ENCODE peak calls at places on chromosomes 3 and 15, in ten cellular contexts. One of them, this sample, is unnamed.

GRCh38 chr15:58558777-58559176 is 127.0 kb downstream of the LIPC start:
- DNase-seq in neural crest cell: no peak
- DNase-seq in cardiac septum: no peak
- DNase-seq in KBM-7: no peak
- DNase-seq in T1000: no peak
- DNase-seq in progenitor cell of endocrine pancreas: no peak
- DNase-seq in nephron progenitor cell: no peak
- DNase-seq in fibroblast of gingiva: peak
- DNase-seq in heart right ventricle: no peak
- DNase-seq in sigmoid colon: no peak
- DNase-seq in this sample: no peak

GRCh38 chr3:12440927-12441326 is 43.4 kb upstream of the TSEN2 start:
- DNase-seq in neural crest cell: no peak
- DNase-seq in cardiac septum: no peak
- DNase-seq in KBM-7: no peak
- DNase-seq in T1000: no peak
- DNase-seq in progenitor cell of endocrine pancreas: no peak
- DNase-seq in nephron progenitor cell: no peak
- DNase-seq in fibroblast of gingiva: peak
- DNase-seq in heart right ventricle: peak
- DNase-seq in sigmoid colon: peak
- DNase-seq in this sample: no peak

GRCh38 chr3:174397848-174398247 is 461.3 kb upstream of the NAALADL2 start:
- DNase-seq in neural crest cell: no peak
- DNase-seq in cardiac septum: no peak
- DNase-seq in KBM-7: peak
- DNase-seq in T1000: no peak
- DNase-seq in progenitor cell of endocrine pancreas: no peak
- DNase-seq in nephron progenitor cell: no peak
- DNase-seq in fibroblast of gingiva: peak
- DNase-seq in heart right ventricle: no peak
- DNase-seq in sigmoid colon: no peak
- DNase-seq in this sample: peak

GRCh38 chr3:32817561-32818430 is at the start of gene TRIM71:
- DNase-seq in neural crest cell: no peak
- DNase-seq in cardiac septum: no peak
- DNase-seq in KBM-7: peak
- DNase-seq in T1000: no peak
- DNase-seq in progenitor cell of endocrine pancreas: no peak
- DNase-seq in nephron progenitor cell: peak
- DNase-seq in fibroblast of gingiva: no peak
- DNase-seq in heart right ventricle: no peak
- DNase-seq in sigmoid colon: no peak
- DNase-seq in this sample: no peak

GRCh38 chr3:55160241-55160877 is 232.5 kb upstream of the LRTM1 start:
- DNase-seq in neural crest cell: no peak
- DNase-seq in cardiac septum: peak
- DNase-seq in KBM-7: peak
- DNase-seq in T1000: peak
- DNase-seq in progenitor cell of endocrine pancreas: no peak
- DNase-seq in nephron progenitor cell: peak
- DNase-seq in fibroblast of gingiva: peak
- DNase-seq in heart right ventricle: peak
- DNase-seq in sigmoid colon: no peak
- DNase-seq in this sample: no peak

GRCh38 chr15:64004582-64004981 is 41.7 kb downstream of the DAPK2 start:
- DNase-seq in neural crest cell: no peak
- DNase-seq in cardiac septum: no peak
- DNase-seq in KBM-7: no peak
- DNase-seq in T1000: no peak
- DNase-seq in progenitor cell of endocrine pancreas: no peak
- DNase-seq in nephron progenitor cell: no peak
- DNase-seq in fibroblast of gingiva: no peak
- DNase-seq in heart right ventricle: no peak
- DNase-seq in sigmoid colon: no peak
- DNase-seq in this sample: no peak

GRCh38 chr15:38538328-38539007 is 26.1 kb downstream of the RASGRP1 start:
- DNase-seq in neural crest cell: no peak
- DNase-seq in cardiac septum: no peak
- DNase-seq in KBM-7: no peak
- DNase-seq in T1000: no peak
- DNase-seq in progenitor cell of endocrine pancreas: no peak
- DNase-seq in nephron progenitor cell: no peak
- DNase-seq in fibroblast of gingiva: no peak
- DNase-seq in heart right ventricle: no peak
- DNase-seq in sigmoid colon: no peak
- DNase-seq in this sample: no peak

GRCh38 chr3:134880431-134880830 is 85.4 kb downstream of the EPHB1 start:
- DNase-seq in neural crest cell: no peak
- DNase-seq in cardiac septum: peak
- DNase-seq in KBM-7: no peak
- DNase-seq in T1000: no peak
- DNase-seq in progenitor cell of endocrine pancreas: no peak
- DNase-seq in nephron progenitor cell: no peak
- DNase-seq in fibroblast of gingiva: no peak
- DNase-seq in heart right ventricle: no peak
- DNase-seq in sigmoid colon: no peak
- DNase-seq in this sample: no peak

GRCh38 chr3:155555479-155556065 is 189.3 kb downstream of the PLCH1 start:
- DNase-seq in neural crest cell: no peak
- DNase-seq in cardiac septum: no peak
- DNase-seq in KBM-7: no peak
- DNase-seq in T1000: no peak
- DNase-seq in progenitor cell of endocrine pancreas: no peak
- DNase-seq in nephron progenitor cell: no peak
- DNase-seq in fibroblast of gingiva: no peak
- DNase-seq in heart right ventricle: no peak
- DNase-seq in sigmoid colon: no peak
- DNase-seq in this sample: no peak

GRCh38 chr15:68232937-68233336 is 3.4 kb upstream of the CLN6 start:
- DNase-seq in neural crest cell: no peak
- DNase-seq in cardiac septum: peak
- DNase-seq in KBM-7: peak
- DNase-seq in T1000: no peak
- DNase-seq in progenitor cell of endocrine pancreas: no peak
- DNase-seq in nephron progenitor cell: no peak
- DNase-seq in fibroblast of gingiva: no peak
- DNase-seq in heart right ventricle: no peak
- DNase-seq in sigmoid colon: no peak
- DNase-seq in this sample: no peak

GRCh38 chr3:89635137-89635536 is 527.7 kb downstream of the EPHA3 start:
- DNase-seq in neural crest cell: no peak
- DNase-seq in cardiac septum: no peak
- DNase-seq in KBM-7: no peak
- DNase-seq in T1000: no peak
- DNase-seq in progenitor cell of endocrine pancreas: no peak
- DNase-seq in nephron progenitor cell: no peak
- DNase-seq in fibroblast of gingiva: no peak
- DNase-seq in heart right ventricle: no peak
- DNase-seq in sigmoid colon: no peak
- DNase-seq in this sample: no peak

GRCh38 chr3:48664929-48665328 is 2.2 kb upstream of the CELSR3 start:
- DNase-seq in neural crest cell: no peak
- DNase-seq in cardiac septum: no peak
- DNase-seq in KBM-7: no peak
- DNase-seq in T1000: no peak
- DNase-seq in progenitor cell of endocrine pancreas: no peak
- DNase-seq in nephron progenitor cell: no peak
- DNase-seq in fibroblast of gingiva: no peak
- DNase-seq in heart right ventricle: no peak
- DNase-seq in sigmoid colon: no peak
- DNase-seq in this sample: no peak

GRCh38 chr15:29821416-29822099 is 710 bp downstream of the TJP1 start:
- DNase-seq in neural crest cell: peak
- DNase-seq in cardiac septum: peak
- DNase-seq in KBM-7: no peak
- DNase-seq in T1000: peak
- DNase-seq in progenitor cell of endocrine pancreas: peak
- DNase-seq in nephron progenitor cell: peak
- DNase-seq in fibroblast of gingiva: peak
- DNase-seq in heart right ventricle: peak
- DNase-seq in sigmoid colon: peak
- DNase-seq in this sample: no peak

GRCh38 chr15:29556385-29556784 is 265.9 kb downstream of the TJP1 start:
- DNase-seq in neural crest cell: no peak
- DNase-seq in cardiac septum: no peak
- DNase-seq in KBM-7: no peak
- DNase-seq in T1000: no peak
- DNase-seq in progenitor cell of endocrine pancreas: no peak
- DNase-seq in nephron progenitor cell: no peak
- DNase-seq in fibroblast of gingiva: no peak
- DNase-seq in heart right ventricle: no peak
- DNase-seq in sigmoid colon: no peak
- DNase-seq in this sample: no peak

GRCh38 chr3:39541917-39542329 is 74.4 kb downstream of the MOBP start:
- DNase-seq in neural crest cell: no peak
- DNase-seq in cardiac septum: no peak
- DNase-seq in KBM-7: peak
- DNase-seq in T1000: no peak
- DNase-seq in progenitor cell of endocrine pancreas: no peak
- DNase-seq in nephron progenitor cell: no peak
- DNase-seq in fibroblast of gingiva: no peak
- DNase-seq in heart right ventricle: no peak
- DNase-seq in sigmoid colon: no peak
- DNase-seq in this sample: peak

GRCh38 chr3:39907981-39908380 is 98.6 kb downstream of the MYRIP start:
- DNase-seq in neural crest cell: no peak
- DNase-seq in cardiac septum: peak
- DNase-seq in KBM-7: no peak
- DNase-seq in T1000: no peak
- DNase-seq in progenitor cell of endocrine pancreas: no peak
- DNase-seq in nephron progenitor cell: peak
- DNase-seq in fibroblast of gingiva: peak
- DNase-seq in heart right ventricle: peak
- DNase-seq in sigmoid colon: no peak
- DNase-seq in this sample: no peak

GRCh38 chr3:152197937-152198336 is 70.8 kb upstream of the MBNL1 start:
- DNase-seq in neural crest cell: no peak
- DNase-seq in cardiac septum: no peak
- DNase-seq in KBM-7: no peak
- DNase-seq in T1000: no peak
- DNase-seq in progenitor cell of endocrine pancreas: no peak
- DNase-seq in nephron progenitor cell: no peak
- DNase-seq in fibroblast of gingiva: no peak
- DNase-seq in heart right ventricle: no peak
- DNase-seq in sigmoid colon: no peak
- DNase-seq in this sample: peak

GRCh38 chr3:52310861-52311566 is 5.1 kb upstream of the DNAH1 start:
- DNase-seq in neural crest cell: no peak
- DNase-seq in cardiac septum: no peak
- DNase-seq in KBM-7: no peak
- DNase-seq in T1000: no peak
- DNase-seq in progenitor cell of endocrine pancreas: no peak
- DNase-seq in nephron progenitor cell: no peak
- DNase-seq in fibroblast of gingiva: no peak
- DNase-seq in heart right ventricle: no peak
- DNase-seq in sigmoid colon: no peak
- DNase-seq in this sample: peak

GRCh38 chr3:156702367-156702766 is 28.0 kb downstream of the TIPARP start:
- DNase-seq in neural crest cell: no peak
- DNase-seq in cardiac septum: no peak
- DNase-seq in KBM-7: no peak
- DNase-seq in T1000: no peak
- DNase-seq in progenitor cell of endocrine pancreas: no peak
- DNase-seq in nephron progenitor cell: no peak
- DNase-seq in fibroblast of gingiva: peak
- DNase-seq in heart right ventricle: no peak
- DNase-seq in sigmoid colon: no peak
- DNase-seq in this sample: no peak

GRCh38 chr3:124760601-124761000 is 30.3 kb downstream of the UMPS start:
- DNase-seq in neural crest cell: no peak
- DNase-seq in cardiac septum: no peak
- DNase-seq in KBM-7: no peak
- DNase-seq in T1000: no peak
- DNase-seq in progenitor cell of endocrine pancreas: no peak
- DNase-seq in nephron progenitor cell: no peak
- DNase-seq in fibroblast of gingiva: peak
- DNase-seq in heart right ventricle: peak
- DNase-seq in sigmoid colon: no peak
- DNase-seq in this sample: no peak

GRCh38 chr3:15616053-15616452 is 14.5 kb downstream of the BTD start:
- DNase-seq in neural crest cell: no peak
- DNase-seq in cardiac septum: no peak
- DNase-seq in KBM-7: no peak
- DNase-seq in T1000: no peak
- DNase-seq in progenitor cell of endocrine pancreas: no peak
- DNase-seq in nephron progenitor cell: no peak
- DNase-seq in fibroblast of gingiva: peak
- DNase-seq in heart right ventricle: no peak
- DNase-seq in sigmoid colon: no peak
- DNase-seq in this sample: no peak

GRCh38 chr15:66877558-66878285 is 175.7 kb downstream of the SMAD6 start:
- DNase-seq in neural crest cell: no peak
- DNase-seq in cardiac septum: peak
- DNase-seq in KBM-7: no peak
- DNase-seq in T1000: no peak
- DNase-seq in progenitor cell of endocrine pancreas: no peak
- DNase-seq in nephron progenitor cell: peak
- DNase-seq in fibroblast of gingiva: no peak
- DNase-seq in heart right ventricle: peak
- DNase-seq in sigmoid colon: no peak
- DNase-seq in this sample: no peak

This sample was measured in NAMALWA.